ENCODE peak calls at places on chromosome 7, in nine cellular contexts. One of them, this sample, is unnamed.

GRCh38 chr7:22724861-22725260 is 2.1 kb upstream of the IL6 start:
- DNase-seq in fibroblast of the aortic adventitia: no peak
- DNase-seq in CD8-positive, alpha-beta memory T cell: no peak
- DNase-seq in AG10803: peak
- DNase-seq in suprapubic skin: no peak
- DNase-seq in sigmoid colon: no peak
- DNase-seq in GM23338: no peak
- DNase-seq in fibroblast of lung: peak
- DNase-seq in GM23248: no peak
- DNase-seq in this sample: no peak

GRCh38 chr7:157018997-157019591 is 8.6 kb upstream of the MNX1 start:
- DNase-seq in fibroblast of the aortic adventitia: no peak
- DNase-seq in CD8-positive, alpha-beta memory T cell: no peak
- DNase-seq in AG10803: no peak
- DNase-seq in suprapubic skin: no peak
- DNase-seq in sigmoid colon: no peak
- DNase-seq in GM23338: peak
- DNase-seq in fibroblast of lung: no peak
- DNase-seq in GM23248: no peak
- DNase-seq in this sample: no peak

GRCh38 chr7:101882595-101883564 is 65.5 kb downstream of the CUX1 start:
- DNase-seq in fibroblast of the aortic adventitia: peak
- DNase-seq in CD8-positive, alpha-beta memory T cell: no peak
- DNase-seq in AG10803: peak
- DNase-seq in suprapubic skin: peak
- DNase-seq in sigmoid colon: peak
- DNase-seq in GM23338: peak
- DNase-seq in fibroblast of lung: peak
- DNase-seq in GM23248: peak
- DNase-seq in this sample: peak

GRCh38 chr7:151968357-151968756 is 12.1 kb downstream of the GALNTL5 start:
- DNase-seq in fibroblast of the aortic adventitia: peak
- DNase-seq in CD8-positive, alpha-beta memory T cell: no peak
- DNase-seq in AG10803: no peak
- DNase-seq in suprapubic skin: no peak
- DNase-seq in sigmoid colon: no peak
- DNase-seq in GM23338: no peak
- DNase-seq in fibroblast of lung: no peak
- DNase-seq in GM23248: peak
- DNase-seq in this sample: no peak

GRCh38 chr7:13641699-13642098 is 347.8 kb downstream of the ETV1 start:
- DNase-seq in fibroblast of the aortic adventitia: peak
- DNase-seq in CD8-positive, alpha-beta memory T cell: no peak
- DNase-seq in AG10803: peak
- DNase-seq in suprapubic skin: no peak
- DNase-seq in sigmoid colon: no peak
- DNase-seq in GM23338: no peak
- DNase-seq in fibroblast of lung: peak
- DNase-seq in GM23248: peak
- DNase-seq in this sample: peak

GRCh38 chr7:154777023-154777422 is 225.9 kb downstream of the PAXIP1 start:
- DNase-seq in fibroblast of the aortic adventitia: no peak
- DNase-seq in CD8-positive, alpha-beta memory T cell: no peak
- DNase-seq in AG10803: peak
- DNase-seq in suprapubic skin: no peak
- DNase-seq in sigmoid colon: no peak
- DNase-seq in GM23338: no peak
- DNase-seq in fibroblast of lung: peak
- DNase-seq in GM23248: peak
- DNase-seq in this sample: no peak

GRCh38 chr7:23472974-23473847 is 2.9 kb upstream of the IGF2BP3 start:
- DNase-seq in fibroblast of the aortic adventitia: no peak
- DNase-seq in CD8-positive, alpha-beta memory T cell: no peak
- DNase-seq in AG10803: no peak
- DNase-seq in suprapubic skin: no peak
- DNase-seq in sigmoid colon: no peak
- DNase-seq in GM23338: no peak
- DNase-seq in fibroblast of lung: no peak
- DNase-seq in GM23248: no peak
- DNase-seq in this sample: peak

GRCh38 chr7:149427096-149427680 is 33.7 kb downstream of the ZNF777 start:
- DNase-seq in fibroblast of the aortic adventitia: no peak
- DNase-seq in CD8-positive, alpha-beta memory T cell: no peak
- DNase-seq in AG10803: peak
- DNase-seq in suprapubic skin: no peak
- DNase-seq in sigmoid colon: no peak
- DNase-seq in GM23338: no peak
- DNase-seq in fibroblast of lung: no peak
- DNase-seq in GM23248: peak
- DNase-seq in this sample: no peak

DNA sequence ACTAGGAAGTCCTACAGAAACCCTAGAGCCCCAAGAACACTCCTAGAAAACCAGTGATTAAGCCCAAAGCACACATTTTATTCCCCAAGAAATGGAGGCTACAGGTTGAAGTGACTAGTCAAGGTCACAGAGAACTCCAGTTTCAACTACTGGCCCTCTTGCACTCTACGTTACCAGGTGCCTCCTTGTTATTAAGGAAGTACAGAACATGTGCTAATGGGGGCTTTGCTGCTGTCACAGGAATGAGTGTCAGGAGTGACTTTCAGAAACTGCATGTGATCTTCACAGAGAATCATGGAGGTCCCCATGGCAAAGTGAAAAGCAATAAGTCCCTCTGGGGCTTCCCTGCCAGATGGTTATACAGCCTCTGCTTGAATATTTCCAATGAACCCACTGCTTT is 19.3 kb downstream of the JAZF1 start:
- DNase-seq in fibroblast of the aortic adventitia: no peak
- DNase-seq in CD8-positive, alpha-beta memory T cell: no peak
- DNase-seq in AG10803: no peak
- DNase-seq in suprapubic skin: no peak
- DNase-seq in sigmoid colon: no peak
- DNase-seq in GM23338: no peak
- DNase-seq in fibroblast of lung: no peak
- DNase-seq in GM23248: no peak
- DNase-seq in this sample: no peak
- H3K4me3 ChIP-seq in fibroblast of the aortic adventitia: no peak
- H3K4me3 ChIP-seq in CD8-positive, alpha-beta memory T cell: no peak
- H3K4me3 ChIP-seq in AG10803: no peak
- H3K4me3 ChIP-seq in suprapubic skin: no peak
- H3K4me3 ChIP-seq in sigmoid colon: no peak
- H3K4me3 ChIP-seq in GM23338: no peak
- H3K4me3 ChIP-seq in fibroblast of lung: no peak
- H3K4me3 ChIP-seq in GM23248: no peak
- H3K4me3 ChIP-seq in this sample: no peak

GRCh38 chr7:100626055-100626454 is 13.7 kb downstream of the MOSPD3 start:
- DNase-seq in fibroblast of the aortic adventitia: no peak
- DNase-seq in CD8-positive, alpha-beta memory T cell: no peak
- DNase-seq in AG10803: no peak
- DNase-seq in suprapubic skin: no peak
- DNase-seq in sigmoid colon: no peak
- DNase-seq in GM23338: no peak
- DNase-seq in fibroblast of lung: no peak
- DNase-seq in GM23248: no peak
- DNase-seq in this sample: no peak

GRCh38 chr7:100630066-100630465 is 11.3 kb downstream of the TFR2 start:
- DNase-seq in fibroblast of the aortic adventitia: no peak
- DNase-seq in CD8-positive, alpha-beta memory T cell: no peak
- DNase-seq in AG10803: no peak
- DNase-seq in suprapubic skin: no peak
- DNase-seq in sigmoid colon: no peak
- DNase-seq in GM23338: no peak
- DNase-seq in fibroblast of lung: no peak
- DNase-seq in GM23248: no peak
- DNase-seq in this sample: no peak

GRCh38 chr7:100629117-100629711 is 12.1 kb downstream of the TFR2 start:
- DNase-seq in fibroblast of the aortic adventitia: no peak
- DNase-seq in CD8-positive, alpha-beta memory T cell: no peak
- DNase-seq in AG10803: no peak
- DNase-seq in suprapubic skin: no peak
- DNase-seq in sigmoid colon: no peak
- DNase-seq in GM23338: peak
- DNase-seq in fibroblast of lung: no peak
- DNase-seq in GM23248: peak
- DNase-seq in this sample: peak

GRCh38 chr7:100626530-100627237 is 14.3 kb downstream of the MOSPD3 start:
- DNase-seq in fibroblast of the aortic adventitia: peak
- DNase-seq in CD8-positive, alpha-beta memory T cell: peak
- DNase-seq in AG10803: peak
- DNase-seq in suprapubic skin: peak
- DNase-seq in sigmoid colon: peak
- DNase-seq in GM23338: peak
- DNase-seq in fibroblast of lung: peak
- DNase-seq in GM23248: peak
- DNase-seq in this sample: peak

GRCh38 chr7:100627238-100627549 is 14.2 kb downstream of the TFR2 start:
- DNase-seq in fibroblast of the aortic adventitia: no peak
- DNase-seq in CD8-positive, alpha-beta memory T cell: no peak
- DNase-seq in AG10803: no peak
- DNase-seq in suprapubic skin: no peak
- DNase-seq in sigmoid colon: no peak
- DNase-seq in GM23338: no peak
- DNase-seq in fibroblast of lung: no peak
- DNase-seq in GM23248: no peak
- DNase-seq in this sample: no peak
- H3K4me3 ChIP-seq in fibroblast of the aortic adventitia: no peak
- H3K4me3 ChIP-seq in CD8-positive, alpha-beta memory T cell: peak
- H3K4me3 ChIP-seq in AG10803: no peak
- H3K4me3 ChIP-seq in suprapubic skin: no peak
- H3K4me3 ChIP-seq in sigmoid colon: no peak
- H3K4me3 ChIP-seq in GM23338: peak
- H3K4me3 ChIP-seq in fibroblast of lung: no peak
- H3K4me3 ChIP-seq in GM23248: no peak
- H3K4me3 ChIP-seq in this sample: no peak

GRCh38 chr7:44638611-44639557 is 32.5 kb downstream of the OGDH start:
- DNase-seq in fibroblast of the aortic adventitia: peak
- DNase-seq in CD8-positive, alpha-beta memory T cell: peak
- DNase-seq in AG10803: peak
- DNase-seq in suprapubic skin: peak
- DNase-seq in sigmoid colon: peak
- DNase-seq in GM23338: peak
- DNase-seq in fibroblast of lung: peak
- DNase-seq in GM23248: peak
- DNase-seq in this sample: peak

GRCh38 chr7:44639701-44640321 is 33.4 kb downstream of the OGDH start:
- DNase-seq in fibroblast of the aortic adventitia: peak
- DNase-seq in CD8-positive, alpha-beta memory T cell: no peak
- DNase-seq in AG10803: peak
- DNase-seq in suprapubic skin: peak
- DNase-seq in sigmoid colon: no peak
- DNase-seq in GM23338: peak
- DNase-seq in fibroblast of lung: peak
- DNase-seq in GM23248: peak
- DNase-seq in this sample: peak

GRCh38 chr7:44636041-44636580 is 29.7 kb downstream of the OGDH start:
- DNase-seq in fibroblast of the aortic adventitia: no peak
- DNase-seq in CD8-positive, alpha-beta memory T cell: no peak
- DNase-seq in AG10803: no peak
- DNase-seq in suprapubic skin: peak
- DNase-seq in sigmoid colon: no peak
- DNase-seq in GM23338: no peak
- DNase-seq in fibroblast of lung: no peak
- DNase-seq in GM23248: no peak
- DNase-seq in this sample: no peak

GRCh38 chr7:44636926-44637325 is 30.5 kb downstream of the OGDH start:
- DNase-seq in fibroblast of the aortic adventitia: no peak
- DNase-seq in CD8-positive, alpha-beta memory T cell: no peak
- DNase-seq in AG10803: no peak
- DNase-seq in suprapubic skin: peak
- DNase-seq in sigmoid colon: no peak
- DNase-seq in GM23338: no peak
- DNase-seq in fibroblast of lung: no peak
- DNase-seq in GM23248: no peak
- DNase-seq in this sample: no peak

GRCh38 chr7:44637788-44638594 is 31.6 kb downstream of the OGDH start:
- DNase-seq in fibroblast of the aortic adventitia: peak
- DNase-seq in CD8-positive, alpha-beta memory T cell: peak
- DNase-seq in AG10803: peak
- DNase-seq in suprapubic skin: peak
- DNase-seq in sigmoid colon: peak
- DNase-seq in GM23338: no peak
- DNase-seq in fibroblast of lung: peak
- DNase-seq in GM23248: peak
- DNase-seq in this sample: peak
- H3K4me3 ChIP-seq in fibroblast of the aortic adventitia: no peak
- H3K4me3 ChIP-seq in CD8-positive, alpha-beta memory T cell: peak
- H3K4me3 ChIP-seq in AG10803: no peak
- H3K4me3 ChIP-seq in suprapubic skin: no peak
- H3K4me3 ChIP-seq in sigmoid colon: no peak
- H3K4me3 ChIP-seq in GM23338: no peak
- H3K4me3 ChIP-seq in fibroblast of lung: no peak
- H3K4me3 ChIP-seq in GM23248: peak
- H3K4me3 ChIP-seq in this sample: no peak

GRCh38 chr7:6164491-6164890 is 107.9 kb downstream of the CYTH3 start:
- DNase-seq in fibroblast of the aortic adventitia: no peak
- DNase-seq in CD8-positive, alpha-beta memory T cell: no peak
- DNase-seq in AG10803: no peak
- DNase-seq in suprapubic skin: no peak
- DNase-seq in sigmoid colon: peak
- DNase-seq in GM23338: peak
- DNase-seq in fibroblast of lung: no peak
- DNase-seq in GM23248: no peak
- DNase-seq in this sample: peak

GRCh38 chr7:6165075-6165474 is 107.3 kb downstream of the CYTH3 start:
- DNase-seq in fibroblast of the aortic adventitia: no peak
- DNase-seq in CD8-positive, alpha-beta memory T cell: no peak
- DNase-seq in AG10803: no peak
- DNase-seq in suprapubic skin: no peak
- DNase-seq in sigmoid colon: no peak
- DNase-seq in GM23338: peak
- DNase-seq in fibroblast of lung: no peak
- DNase-seq in GM23248: no peak
- DNase-seq in this sample: no peak

GRCh38 chr7:6163402-6163801 is 109.0 kb downstream of the CYTH3 start:
- DNase-seq in fibroblast of the aortic adventitia: no peak
- DNase-seq in CD8-positive, alpha-beta memory T cell: no peak
- DNase-seq in AG10803: no peak
- DNase-seq in suprapubic skin: no peak
- DNase-seq in sigmoid colon: peak
- DNase-seq in GM23338: no peak
- DNase-seq in fibroblast of lung: no peak
- DNase-seq in GM23248: no peak
- DNase-seq in this sample: no peak

GRCh38 chr7:6162650-6163366 is 109.6 kb downstream of the CYTH3 start:
- DNase-seq in fibroblast of the aortic adventitia: no peak
- DNase-seq in CD8-positive, alpha-beta memory T cell: no peak
- DNase-seq in AG10803: no peak
- DNase-seq in suprapubic skin: no peak
- DNase-seq in sigmoid colon: peak
- DNase-seq in GM23338: no peak
- DNase-seq in fibroblast of lung: no peak
- DNase-seq in GM23248: no peak
- DNase-seq in this sample: no peak

DNA sequence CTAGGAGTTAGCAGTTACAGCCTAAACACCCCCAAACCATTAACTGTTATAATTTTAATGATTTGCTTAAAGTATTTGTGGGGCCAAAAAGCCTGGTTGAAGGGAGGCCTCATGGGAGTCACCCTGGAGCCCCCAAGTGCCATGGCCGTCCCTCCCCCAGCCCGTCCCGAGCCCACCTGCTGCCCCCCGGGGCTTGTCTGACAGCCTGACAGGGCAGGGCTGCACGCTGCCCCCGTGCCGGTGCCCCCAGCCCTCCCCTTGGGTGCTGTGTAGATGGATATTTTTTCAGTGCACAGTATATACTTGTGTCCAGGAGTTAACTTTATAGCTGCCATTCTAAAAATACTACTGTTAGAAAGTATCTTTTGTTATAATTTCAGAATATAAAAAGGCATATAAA is 108.4 kb downstream of the CYTH3 start:
- DNase-seq in fibroblast of the aortic adventitia: no peak
- DNase-seq in CD8-positive, alpha-beta memory T cell: no peak
- DNase-seq in AG10803: no peak
- DNase-seq in suprapubic skin: no peak
- DNase-seq in sigmoid colon: peak
- DNase-seq in GM23338: no peak
- DNase-seq in fibroblast of lung: no peak
- DNase-seq in GM23248: no peak
- DNase-seq in this sample: no peak
- H3K4me3 ChIP-seq in fibroblast of the aortic adventitia: no peak
- H3K4me3 ChIP-seq in CD8-positive, alpha-beta memory T cell: no peak
- H3K4me3 ChIP-seq in AG10803: no peak
- H3K4me3 ChIP-seq in suprapubic skin: no peak
- H3K4me3 ChIP-seq in sigmoid colon: no peak
- H3K4me3 ChIP-seq in GM23338: no peak
- H3K4me3 ChIP-seq in fibroblast of lung: no peak
- H3K4me3 ChIP-seq in GM23248: no peak
- H3K4me3 ChIP-seq in this sample: no peak

This sample was measured in choroid plexus epithelial cell.